ENCODE peak calls at places on chromosomes 11 and 22, in eight cellular contexts. I, O, H, N, B, E, X and Y are unnamed samples.

GRCh38 chr11:111779118-111779517 is 12.9 kb upstream of the PPP2R1B start:
- DNase-seq in I (no peak), O (no peak), H (no peak), N (no peak), B (no peak), E (no peak), X (no peak), Y (no peak)

GRCh38 chr22:37545703-37546435 is 14.4 kb upstream of the CDC42EP1 start:
- DNase-seq in I (peak), O (no peak), H (peak), N (no peak), B (peak), E (peak), X (peak), Y (peak)

GRCh38 chr11:116499396-116500001 is 273.3 kb downstream of the BUD13 start:
- DNase-seq in I (no peak), O (no peak), H (peak), N (no peak), B (peak), E (peak), X (no peak), Y (no peak)

GRCh38 chr22:37154925-37155712 is 5.4 kb upstream of the IL2RB start:
- DNase-seq in I (peak), O (no peak), H (no peak), N (no peak), B (no peak), E (no peak), X (no peak), Y (no peak)

GRCh38 chr11:13335319-13335718 is 57.7 kb downstream of the BMAL1 start:
- DNase-seq in I (no peak), O (peak), H (peak), N (peak), B (peak), E (peak), X (peak), Y (no peak)

GRCh38 chr11:59253001-59253400 is 40.3 kb upstream of the MPEG1 start:
- DNase-seq in I (no peak), O (no peak), H (no peak), N (no peak), B (no peak), E (no peak), X (no peak), Y (no peak)

GRCh38 chr11:46202696-46203391 is 74.6 kb upstream of the CREB3L1 start:
- DNase-seq in I (no peak), O (no peak), H (no peak), N (no peak), B (no peak), E (no peak), X (no peak), Y (no peak)

GRCh38 chr22:37442537-37442936 is 15.3 kb upstream of the ELFN2 start:
- DNase-seq in I (no peak), O (no peak), H (no peak), N (no peak), B (peak), E (peak), X (no peak), Y (no peak)

GRCh38 chr22:50276143-50276542 is 6.0 kb upstream of the MAPK11 start:
- DNase-seq in I (peak), O (no peak), H (peak), N (peak), B (peak), E (peak), X (no peak), Y (no peak)

GRCh38 chr22:27331526-27332281 is 469.9 kb downstream of the MN1 start:
- DNase-seq in I (peak), O (no peak), H (peak), N (no peak), B (no peak), E (no peak), X (no peak), Y (peak)

GRCh38 chr11:134433251-134433650 is 21.2 kb upstream of the B3GAT1 start:
- DNase-seq in I (no peak), O (no peak), H (no peak), N (no peak), B (no peak), E (no peak), X (no peak), Y (no peak)

GRCh38 chr11:72759468-72759867 is 7.3 kb upstream of the ARAP1 start:
- DNase-seq in I (peak), O (no peak), H (no peak), N (no peak), B (no peak), E (peak), X (no peak), Y (no peak)

GRCh38 chr11:88359529-88359928 is 22.0 kb upstream of the CTSC start:
- DNase-seq in I (no peak), O (peak), H (no peak), N (no peak), B (no peak), E (no peak), X (no peak), Y (no peak)

GRCh38 chr11:46006418-46007070 is 84.1 kb downstream of the LARGE2 start:
- DNase-seq in I (no peak), O (peak), H (no peak), N (peak), B (peak), E (peak), X (no peak), Y (no peak)

GRCh38 chr11:103737791-103738190 is 298.6 kb upstream of the DDI1 start:
- DNase-seq in I (no peak), O (no peak), H (no peak), N (no peak), B (no peak), E (peak), X (no peak), Y (no peak)

GRCh38 chr11:32890843-32891656 is 1.6 kb upstream of the QSER1 start:
- DNase-seq in I (no peak), O (no peak), H (no peak), N (no peak), B (peak), E (no peak), X (no peak), Y (no peak)

GRCh38 chr11:119352857-119353260 is 6.4 kb upstream of the MFRP start:
- DNase-seq in I (peak), O (no peak), H (no peak), N (no peak), B (peak), E (peak), X (no peak), Y (no peak)

GRCh38 chr22:43288807-43289417 is 54.3 kb downstream of the SCUBE1 start:
- DNase-seq in I (no peak), O (no peak), H (no peak), N (no peak), B (no peak), E (no peak), X (no peak), Y (no peak)

GRCh38 chr11:59009661-59010060 is 70.4 kb downstream of the GLYATL1 start:
- DNase-seq in I (no peak), O (no peak), H (no peak), N (no peak), B (no peak), E (no peak), X (no peak), Y (no peak)

GRCh38 chr11:110919241-110919893 is 207.1 kb upstream of the ARHGAP20 start:
- DNase-seq in I (no peak), O (no peak), H (no peak), N (no peak), B (no peak), E (no peak), X (no peak), Y (no peak)

GRCh38 chr11:90204832-90205646 is 17.8 kb downstream of the CHORDC1 start:
- DNase-seq in I (no peak), O (peak), H (no peak), N (peak), B (peak), E (peak), X (no peak), Y (no peak)

GRCh38 chr11:68261749-68262543 is 9.8 kb downstream of the C11orf24 start:
- DNase-seq in I (no peak), O (no peak), H (no peak), N (no peak), B (no peak), E (no peak), X (no peak), Y (no peak)

GRCh38 chr11:86091566-86091965 is 22.7 kb upstream of the PICALM start:
- DNase-seq in I (no peak), O (no peak), H (no peak), N (no peak), B (no peak), E (peak), X (peak), Y (peak)

GRCh38 chr22:26485991-26486390 is 2.3 kb downstream of the SRRD start:
- DNase-seq in I (no peak), O (no peak), H (no peak), N (no peak), B (no peak), E (no peak), X (no peak), Y (no peak)

GRCh38 chr11:119336744-119337469 is 2.6 kb downstream of the RNF26 start:
- DNase-seq in I (peak), O (no peak), H (no peak), N (no peak), B (no peak), E (no peak), X (no peak), Y (no peak)

GRCh38 chr22:45616432-45616831 is 55.2 kb upstream of the ATXN10 start:
- DNase-seq in I (no peak), O (no peak), H (no peak), N (no peak), B (no peak), E (no peak), X (no peak), Y (no peak)

GRCh38 chr22:50314455-50315288 is 7.2 kb upstream of the PLXNB2 start:
- DNase-seq in I (peak), O (peak), H (peak), N (peak), B (peak), E (no peak), X (no peak), Y (no peak)

GRCh38 chr11:4645974-4646373 is 2.2 kb downstream of the OR51E1 start:
- DNase-seq in I (no peak), O (no peak), H (no peak), N (no peak), B (no peak), E (no peak), X (no peak), Y (no peak)

GRCh38 chr11:4643682-4644081 is at the start of gene OR51E1:
- DNase-seq in I (no peak), O (no peak), H (no peak), N (no peak), B (no peak), E (no peak), X (no peak), Y (no peak)

GRCh38 chr11:4644233-4644632 is 451 bp downstream of the OR51E1 start:
- DNase-seq in I (no peak), O (no peak), H (no peak), N (no peak), B (no peak), E (no peak), X (no peak), Y (no peak)

GRCh38 chr11:4643084-4643483 is 698 bp upstream of the OR51E1 start:
- DNase-seq in I (no peak), O (no peak), H (no peak), N (no peak), B (no peak), E (no peak), X (no peak), Y (no peak)

DNA sequence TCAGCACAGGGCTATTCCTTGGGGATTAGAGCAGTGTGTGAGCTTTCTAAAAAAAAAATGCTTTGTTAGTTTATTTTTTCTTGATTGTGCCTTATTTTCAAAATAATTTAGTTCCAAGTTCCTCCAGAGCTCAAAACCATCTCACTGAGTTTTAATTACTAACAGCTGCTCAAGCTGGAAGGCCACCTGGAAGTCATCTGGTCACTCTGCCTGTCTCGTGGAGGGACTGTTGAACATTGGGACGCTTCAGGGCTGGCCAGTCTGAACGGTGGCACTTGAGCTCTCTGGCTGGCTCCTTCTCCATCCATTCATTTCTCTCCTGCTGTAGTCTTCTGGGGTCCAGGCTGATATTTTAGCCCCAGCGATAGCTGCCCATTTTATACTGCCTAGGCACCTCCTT is 4.0 kb downstream of the OR51E1 start:
- DNase-seq in I (no peak), O (no peak), H (no peak), N (no peak), B (no peak), E (no peak), X (no peak), Y (no peak)
- H3K27ac ChIP-seq in I (no peak), O (no peak), H (no peak), N (no peak), B (no peak), E (no peak), X (no peak), Y (no peak)

GRCh38 chr11:100778386-100778785 is 91.3 kb downstream of the ARHGAP42 start:
- DNase-seq in I (no peak), O (no peak), H (no peak), N (no peak), B (no peak), E (no peak), X (no peak), Y (no peak)
- H3K27ac ChIP-seq in I (no peak), O (no peak), H (no peak), N (no peak), B (no peak), E (no peak), X (no peak), Y (no peak)

DNA sequence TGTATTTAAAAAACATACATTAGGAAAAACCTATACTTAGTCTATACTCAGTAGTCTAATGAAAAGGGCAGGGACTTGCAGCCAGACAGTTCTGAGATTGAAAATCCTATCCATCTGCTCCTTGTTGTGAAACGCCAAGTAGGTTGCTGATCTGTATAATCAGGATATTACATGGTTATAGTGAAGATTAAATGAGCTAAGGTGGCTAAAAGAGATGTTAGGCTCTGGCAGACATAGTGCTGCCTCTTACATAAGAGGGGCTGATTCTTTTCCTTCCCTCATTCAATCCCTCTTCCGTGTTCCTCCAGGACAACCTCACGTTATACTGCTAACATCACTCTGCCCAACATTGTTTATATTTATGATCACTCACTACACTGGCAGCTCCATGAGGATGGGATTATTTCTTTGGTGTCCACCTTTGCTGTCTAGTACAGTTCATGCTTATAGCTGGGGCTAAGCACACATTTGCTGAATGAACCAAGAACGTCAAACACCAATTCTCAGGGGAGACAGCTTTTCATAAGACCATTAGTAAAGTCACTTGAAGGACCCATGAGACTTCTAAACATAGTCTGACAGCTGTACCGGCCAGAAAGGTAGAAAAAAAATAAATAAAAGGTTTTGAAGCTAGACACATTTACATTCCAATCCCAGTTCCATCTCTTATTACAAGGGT is 46.3 kb downstream of the GAB2 start:
- DNase-seq in I (no peak), O (no peak), H (no peak), N (no peak), B (no peak), E (no peak), X (no peak), Y (no peak)
- H3K27ac ChIP-seq in I (no peak), O (no peak), H (no peak), N (no peak), B (no peak), E (no peak), X (no peak), Y (no peak)

GRCh38 chr11:63535734-63536133 is 874 bp upstream of the PLAAT4 start:
- DNase-seq in I (no peak), O (peak), H (no peak), N (no peak), B (no peak), E (no peak), X (no peak), Y (no peak)
- H3K27ac ChIP-seq in I (peak), O (peak), H (peak), N (peak), B (peak), E (no peak), X (peak), Y (no peak)